ENCODE peak calls at places on chromosomes 1 and 21, in ten cellular contexts. Y is stomach, W is thyroid gland, Z is body of pancreas, F is spleen, T is heart left ventricle, M is adrenal gland, G is gastrocnemius medialis, N is IMR-90, D is right lobe of liver. J is an unnamed sample. For H3K4me1, the result is how much of the 10 kb centered on the place peaks cover.

GRCh38 chr1:230268371-230269170 is 157.6 kb downstream of the PGBD5 start:
- DNase-seq in G (no peak), T (peak), F (peak), W (peak), N (peak), M (peak), Y (no peak), D (no peak), Z (peak), J (no peak)

GRCh38 chr1:220527279-220528048 is 472 bp upstream of the MARK1 start:
- DNase-seq in T (peak), Z (peak), Y (no peak), D (no peak), W (peak), F (no peak), G (peak), M (peak), N (no peak), J (no peak)

GRCh38 chr1:101137144-101138126 is 99.4 kb upstream of the S1PR1 start:
- DNase-seq in W (no peak), Y (no peak), Z (no peak), N (peak), M (no peak), F (no peak), T (no peak), D (no peak), G (no peak), J (no peak)

GRCh38 chr1:99481391-99481996 is 164.4 kb upstream of the PALMD start:
- DNase-seq in N (peak), M (peak), T (peak), Z (peak), Y (no peak), G (no peak), D (no peak), F (no peak), W (peak), J (no peak)

GRCh38 chr1:38700077-38700470 is 159.5 kb downstream of the RRAGC start:
- DNase-seq in T (no peak), F (no peak), W (no peak), D (no peak), N (no peak), M (no peak), Z (no peak), Y (no peak), G (no peak), J (no peak)

GRCh38 chr1:19689856-19690255 is 25.2 kb downstream of the HTR6 start:
- DNase-seq in Z (no peak), G (no peak), F (no peak), W (no peak), N (no peak), Y (no peak), M (no peak), T (no peak), D (no peak), J (no peak)

GRCh38 chr1:38728176-38728908 is 131.2 kb downstream of the RRAGC start:
- DNase-seq in Y (peak), G (no peak), T (peak), F (no peak), Z (peak), M (peak), W (no peak), N (peak), D (peak), J (no peak)

GRCh38 chr1:8422439-8423133 is 104.7 kb downstream of the SLC45A1 start:
- DNase-seq in W (peak), D (peak), M (peak), Z (no peak), Y (no peak), F (peak), T (peak), N (peak), G (no peak), J (no peak)

GRCh38 chr1:155186266-155186954 is 12.8 kb downstream of the TRIM46 start:
- DNase-seq in F (no peak), Y (peak), G (no peak), Z (peak), W (no peak), M (no peak), T (no peak), N (no peak), D (peak), J (no peak)

GRCh38 chr1:198681831-198682756 is 43.3 kb downstream of the PTPRC start:
- DNase-seq in Y (peak), F (peak), Z (peak), M (peak), D (peak), N (peak), G (peak), W (peak), T (peak), J (no peak)

GRCh38 chr1:212752256-212752933 is 39.2 kb downstream of the NSL1 start:
- DNase-seq in Z (no peak), N (peak), T (no peak), F (no peak), M (no peak), Y (no peak), W (no peak), D (no peak), G (no peak), J (no peak)

GRCh38 chr21:46115441-46116188 is 17.7 kb downstream of the COL6A2 start:
- DNase-seq in G (no peak), Y (no peak), W (peak), M (peak), N (no peak), D (peak), Z (no peak), T (peak), F (peak), J (no peak)

GRCh38 chr1:24963099-24963872 is 33.2 kb upstream of the RUNX3 start:
- DNase-seq in Z (no peak), G (no peak), D (no peak), W (peak), N (no peak), T (no peak), M (no peak), F (peak), Y (no peak), J (no peak)

GRCh38 chr1:220976390-220976789 is 97.1 kb downstream of the HLX start:
- DNase-seq in F (no peak), Z (no peak), N (peak), M (no peak), D (no peak), Y (no peak), W (no peak), T (no peak), G (no peak), J (no peak)

GRCh38 chr1:21939650-21940374 is 2.7 kb upstream of the HSPG2 start:
- DNase-seq in M (peak), T (peak), F (no peak), N (peak), D (peak), G (peak), Y (peak), Z (peak), W (peak), J (peak)

GRCh38 chr1:158150512-158150911 is 30.2 kb upstream of the CD1D start:
- DNase-seq in G (no peak), Y (no peak), T (no peak), F (no peak), W (no peak), N (no peak), D (no peak), M (no peak), Z (no peak), J (no peak)

GRCh38 chr1:226708342-226708780 is 30.7 kb downstream of the ITPKB start:
- DNase-seq in N (peak), G (peak), W (no peak), T (no peak), Y (no peak), D (no peak), M (no peak), Z (no peak), F (no peak), J (no peak)

GRCh38 chr1:54268714-54269297 is 68.8 kb downstream of the MRPL37 start:
- DNase-seq in G (no peak), Y (peak), F (no peak), M (no peak), T (no peak), N (no peak), Z (no peak), W (no peak), D (no peak), J (no peak)

GRCh38 chr1:25703671-25704637 is 87.4 kb downstream of the MAN1C1 start:
- DNase-seq in N (no peak), M (no peak), Y (no peak), T (no peak), F (no peak), G (no peak), D (no peak), Z (no peak), W (no peak), J (no peak)

GRCh38 chr1:22749919-22750670 is 39.5 kb downstream of the EPHB2 start:
- DNase-seq in D (no peak), G (no peak), N (peak), F (no peak), Z (peak), T (no peak), W (peak), Y (peak), M (no peak), J (no peak)

GRCh38 chr1:211613951-211614350 is 35.0 kb upstream of the SLC30A1 start:
- DNase-seq in W (no peak), Y (no peak), T (no peak), Z (no peak), G (no peak), F (no peak), M (no peak), N (no peak), D (no peak), J (no peak)

GRCh38 chr1:211610779-211611556 is 32.0 kb upstream of the SLC30A1 start:
- DNase-seq in W (peak), Y (no peak), G (no peak), N (peak), D (peak), T (peak), F (no peak), Z (no peak), M (no peak), J (no peak)

GRCh38 chr1:211613108-211613947 is 34.4 kb upstream of the SLC30A1 start:
- DNase-seq in T (peak), G (peak), W (peak), Z (no peak), N (peak), D (peak), Y (peak), F (peak), M (peak), J (no peak)

GRCh38 chr1:211611818-211612217 is 32.9 kb upstream of the SLC30A1 start:
- DNase-seq in D (no peak), Y (no peak), F (no peak), G (no peak), T (no peak), N (no peak), Z (no peak), W (no peak), M (no peak), J (no peak)

GRCh38 chr1:211612786-211613107 is 33.8 kb upstream of the SLC30A1 start:
- DNase-seq in W (no peak), T (no peak), M (no peak), N (no peak), D (no peak), Z (no peak), F (no peak), G (no peak), Y (no peak), J (no peak)
- H3K4me1 ChIP-seq in W (under half), T (under half), M (half or more), N (under half), D (under half), Z (under half), F (under half), G (under half), Y (under half), J (under half)

GRCh38 chr1:169107673-169108160 is 1.2 kb downstream of the ATP1B1 start:
- DNase-seq in W (peak), F (no peak), N (peak), Y (no peak), Z (no peak), T (peak), D (no peak), M (peak), G (peak), J (no peak)
- TF ChIP-seq POLR2A in W (peak), F (no peak), N (peak), Y (no peak), Z (no peak), T (peak), D (no peak), M (peak), G (peak), J (no peak)

GRCh38 chr1:93909146-93910050 is at the start of gene GCLM:
- DNase-seq in F (peak), W (peak), G (peak), T (peak), Y (peak), D (peak), M (peak), N (peak), Z (peak), J (peak)

GRCh38 chr1:93910305-93910704 is 1.1 kb upstream of the GCLM start:
- DNase-seq in G (no peak), Z (no peak), N (no peak), T (no peak), M (no peak), Y (no peak), F (no peak), D (no peak), W (no peak), J (no peak)

GRCh38 chr1:93906480-93906879 is 2.8 kb downstream of the GCLM start:
- DNase-seq in T (no peak), F (no peak), D (no peak), Z (no peak), W (no peak), Y (no peak), N (no peak), M (no peak), G (no peak), J (no peak)

GRCh38 chr1:93907718-93908117 is 1.5 kb downstream of the GCLM start:
- DNase-seq in Y (no peak), M (no peak), D (peak), F (no peak), T (peak), N (peak), G (no peak), W (peak), Z (no peak), J (no peak)

DNA sequence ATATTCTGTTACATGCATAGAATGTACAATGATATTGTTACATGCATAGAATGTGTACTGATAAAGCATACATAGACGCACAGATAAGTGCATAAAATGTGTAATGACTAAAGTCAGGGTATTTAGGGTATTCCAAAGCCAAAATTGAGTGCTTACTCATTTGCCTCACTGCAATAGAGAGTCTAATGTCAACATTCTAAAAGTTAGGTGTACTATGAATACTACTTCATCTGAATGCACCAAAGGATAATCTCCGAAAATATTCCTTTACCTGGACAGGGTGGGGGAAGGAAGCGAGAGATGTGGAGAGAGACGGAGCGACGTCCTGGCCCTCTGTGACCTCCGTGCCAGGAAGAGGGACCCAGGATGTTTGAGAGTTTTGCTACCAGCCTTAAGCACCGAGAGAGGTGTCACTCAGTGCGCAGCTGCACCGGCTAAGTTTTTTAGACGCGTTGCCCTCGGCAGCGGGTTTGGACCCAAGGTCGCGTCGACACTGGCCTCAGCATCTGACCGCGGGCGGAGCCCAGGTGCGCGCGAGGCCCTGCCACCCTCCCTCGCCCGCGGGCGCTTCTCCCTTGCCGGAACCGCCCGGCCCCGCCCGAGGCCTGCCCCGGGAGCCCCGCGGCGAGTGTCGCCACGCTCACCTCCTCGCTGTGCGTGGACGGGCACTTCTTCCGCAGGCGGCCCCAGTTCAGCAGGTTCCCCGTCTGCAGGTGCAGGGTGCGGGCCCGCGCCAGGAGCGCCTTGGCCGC is 660 bp downstream of the GCLM start:
- DNase-seq in G (peak), F (peak), M (peak), D (peak), Z (peak), N (no peak), T (peak), W (peak), Y (peak), J (no peak)
- H3K4me1 ChIP-seq in G (under half), F (under half), M (under half), D (under half), Z (under half), N (under half), T (under half), W (under half), Y (under half), J (under half)

GRCh38 chr1:117301906-117302305 is 65.3 kb upstream of the MAN1A2 start:
- DNase-seq in M (no peak), F (no peak), D (no peak), T (no peak), Y (no peak), W (no peak), N (no peak), Z (no peak), G (no peak), J (no peak)
- TF ChIP-seq POLR2A in M (no peak), F (no peak), D (no peak), T (no peak), Y (no peak), W (no peak), N (no peak), Z (no peak), G (no peak), J (no peak)

GRCh38 chr1:6796095-6796494 is 10.8 kb downstream of the CAMTA1 start:
- DNase-seq in T (no peak), D (no peak), Y (no peak), Z (no peak), W (peak), F (no peak), M (no peak), N (no peak), G (no peak), J (no peak)
- H3K4me1 ChIP-seq in T (under half), D (under half), Y (half or more), Z (under half), W (under half), F (under half), M (under half), N (under half), G (under half), J (under half)

GRCh38 chr1:184462990-184463389 is 76.2 kb downstream of the C1orf21 start:
- DNase-seq in W (no peak), G (no peak), D (no peak), N (no peak), M (no peak), Z (no peak), T (no peak), Y (no peak), F (no peak), J (no peak)

GRCh38 chr1:184463680-184464079 is 76.9 kb downstream of the C1orf21 start:
- DNase-seq in G (no peak), T (no peak), M (no peak), F (no peak), D (no peak), Z (no peak), W (no peak), N (no peak), Y (no peak), J (no peak)

GRCh38 chr1:184464757-184465156 is 77.9 kb downstream of the C1orf21 start:
- DNase-seq in W (no peak), G (no peak), D (no peak), M (no peak), F (no peak), N (no peak), Y (no peak), T (no peak), Z (no peak), J (no peak)

GRCh38 chr1:184461321-184461720 is 74.5 kb downstream of the C1orf21 start:
- DNase-seq in W (no peak), Y (no peak), G (no peak), N (peak), M (no peak), F (no peak), D (no peak), T (no peak), Z (no peak), J (no peak)

GRCh38 chr1:184462170-184462569 is 75.3 kb downstream of the C1orf21 start:
- DNase-seq in W (no peak), F (no peak), N (no peak), Z (no peak), G (no peak), D (no peak), T (no peak), M (no peak), Y (no peak), J (no peak)
- TF ChIP-seq POLR2A in W (no peak), F (no peak), N (no peak), Z (no peak), G (no peak), D (no peak), T (no peak), M (no peak), Y (no peak), J (no peak)

J was measured in breast epithelium.